ENCODE peak calls at places on chromosomes 16 and 17, in five cellular contexts. G is left ventricle myocardium inferior, C is fibroblast of the aortic adventitia, T is endodermal cell, P is cardiac fibroblast. J is an unnamed sample.

GRCh38 chr16:87897563-87898505 is 28.5 kb upstream of the SLC7A5 start:
- DNase-seq in G (no peak), C (no peak), T (no peak), P (no peak), J (no peak)

GRCh38 chr16:78529881-78530280 is 430.4 kb downstream of the WWOX start:
- DNase-seq in P (no peak), T (no peak), G (no peak), C (no peak), J (no peak)

GRCh38 chr17:70119545-70119944 is 44.5 kb downstream of the KCNJ16 start:
- DNase-seq in T (peak; percentile 57), P (no peak), G (no peak), C (peak; percentile 6), J (no peak)

GRCh38 chr16:9412362-9413311 is 321.2 kb downstream of the HAPSTR1 start:
- DNase-seq in C (no peak), P (no peak), T (no peak), G (no peak), J (no peak)

GRCh38 chr16:75580-76501 is 2.2 kb upstream of the MPG start:
- DNase-seq in C (peak; percentile 91), T (peak; percentile 90), P (peak; percentile 93), G (peak; percentile 88), J (peak; percentile 91)

GRCh38 chr17:1625053-1625452 is 3.6 kb downstream of the SLC43A2 start:
- DNase-seq in G (no peak), C (no peak), P (no peak), T (no peak), J (no peak)

GRCh38 chr16:12600116-12600515 is 203.6 kb downstream of the CPPED1 start:
- DNase-seq in G (no peak), T (peak; percentile 20), P (no peak), C (no peak), J (no peak)

GRCh38 chr16:79776243-79776884 is 175.8 kb upstream of the MAF start:
- DNase-seq in C (peak; percentile 8), G (peak; percentile 39), P (peak; percentile 48), T (peak; percentile 62), J (peak; percentile 91)

GRCh38 chr16:10616395-10616743 is 36.0 kb upstream of the EMP2 start:
- DNase-seq in G (no peak), T (no peak), P (no peak), C (no peak), J (no peak)

GRCh38 chr16:10617662-10618420 is 37.4 kb upstream of the EMP2 start:
- DNase-seq in P (no peak), C (no peak), T (no peak), G (no peak), J (no peak)

GRCh38 chr16:10614685-10615084 is 34.3 kb upstream of the EMP2 start:
- DNase-seq in P (no peak), T (no peak), C (no peak), G (no peak), J (no peak)

GRCh38 chr16:10618710-10619209 is 38.4 kb upstream of the EMP2 start:
- DNase-seq in C (peak; percentile 6), G (no peak), P (no peak), T (no peak), J (no peak)

DNA sequence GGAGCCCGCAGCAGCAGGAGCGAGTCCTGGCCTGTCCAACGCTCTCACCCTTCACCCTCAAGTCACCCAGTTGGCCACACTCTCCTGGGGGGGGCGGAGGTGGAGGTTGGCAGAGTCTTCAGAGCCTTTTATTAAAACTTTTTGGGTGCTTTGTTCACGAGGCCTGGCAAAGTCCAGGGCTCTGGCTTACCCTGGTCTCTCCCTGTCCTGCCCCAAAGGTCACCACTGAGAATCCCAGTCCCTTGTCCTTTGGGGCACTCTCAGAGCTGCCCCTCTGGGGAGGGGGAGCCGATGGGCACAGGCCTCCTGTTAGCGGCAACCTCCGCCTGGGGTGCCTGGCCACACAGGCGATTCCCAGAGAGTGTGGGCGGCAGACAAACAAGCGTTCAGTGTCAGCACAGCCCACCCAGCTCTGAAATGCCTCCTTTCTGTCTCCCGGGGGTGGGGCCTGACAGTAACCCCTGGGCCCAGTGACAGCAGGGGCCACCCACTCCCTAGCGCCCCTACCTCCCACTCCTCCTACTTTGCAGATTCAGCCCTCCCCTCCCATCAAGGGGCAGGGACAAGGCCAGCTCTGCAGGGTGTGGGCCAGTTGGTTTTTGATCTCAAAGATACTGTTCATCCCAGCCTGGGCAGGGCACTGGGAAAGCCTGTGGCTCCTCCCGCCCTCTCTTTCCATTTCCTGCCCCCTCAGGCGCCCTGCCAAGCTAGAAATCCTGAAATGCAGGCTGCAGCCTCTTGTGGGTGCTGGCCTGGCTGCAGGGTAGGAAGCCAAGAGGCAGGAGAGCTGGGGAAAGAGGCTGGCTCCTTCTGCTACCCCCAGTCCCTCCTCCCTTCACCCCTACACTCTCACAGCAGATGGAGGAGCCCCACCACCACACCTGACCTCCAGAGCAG is 36.6 kb upstream of the EMP2 start:
- DNase-seq in G (peak; percentile 74), P (peak; percentile 73), T (peak; percentile 83), C (peak; percentile 47), J (peak; percentile 29)
- TF ChIP-seq CTCF in G (peak; percentile 46), P (no peak), T (no peak), C (no peak), J (no peak)

GRCh38 chr17:48575673-48576478 is 2.3 kb downstream of the HOXB4 start:
- DNase-seq in G (no peak), P (no peak), T (peak; percentile 66), C (peak; percentile 70), J (no peak)
- H3K4me3 ChIP-seq in G (peak overlapping the region; percentile 62), P (no peak overlapping the region), T (no peak overlapping the region), C (peak overlapping the region; percentile 56), J (no peak overlapping the region)

GRCh38 chr16:2429037-2429770 is at the start of gene CCNF:
- DNase-seq in P (peak; percentile 97), C (peak; percentile 91), T (peak; percentile 100), G (peak; percentile 98), J (peak; percentile 99)

GRCh38 chr16:2432286-2432685 is 3.0 kb downstream of the CCNF start:
- DNase-seq in G (no peak), C (no peak), P (no peak), T (no peak), J (no peak)

GRCh38 chr16:2428051-2428786 is 1.0 kb upstream of the CCNF start:
- DNase-seq in T (peak; percentile 85), P (peak; percentile 32), G (no peak), C (peak; percentile 7), J (peak; percentile 29)

GRCh38 chr16:2428787-2429036 is 535 bp upstream of the CCNF start:
- DNase-seq in T (no peak), P (no peak), G (no peak), C (no peak), J (no peak)

GRCh38 chr16:2429771-2430663 is 770 bp downstream of the CCNF start:
- DNase-seq in P (peak; percentile 40), G (no peak), T (peak; percentile 56), C (peak; percentile 16), J (no peak)
- TF ChIP-seq CTCF in P (no peak), G (no peak), T (peak; percentile 26), C (no peak), J (peak; percentile 7)

DNA sequence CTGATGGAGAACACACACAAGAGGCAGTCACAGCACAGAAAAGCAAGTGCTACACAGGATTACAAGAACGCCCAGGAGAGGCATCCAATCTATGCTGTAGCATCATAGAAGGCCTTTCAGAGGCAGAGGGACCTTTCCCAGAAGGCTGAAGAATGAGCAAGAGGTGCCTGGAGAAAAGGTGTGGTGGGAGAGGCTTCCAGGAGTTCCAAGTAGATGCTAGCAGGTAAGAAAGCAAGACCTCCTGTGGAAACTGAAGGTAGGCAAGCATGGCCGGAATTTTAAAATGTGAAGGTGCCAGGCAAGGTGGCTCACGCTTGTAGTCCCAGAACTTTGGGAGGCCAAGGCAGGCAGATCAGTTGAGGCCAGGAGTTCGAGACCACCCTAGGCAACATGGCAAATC is 2.1 kb downstream of the ARHGAP17 start:
- DNase-seq in C (no peak), P (no peak), T (no peak), G (no peak), J (no peak)
- H3K4me3 ChIP-seq in C (peak overlapping the region; percentile 91), P (no peak overlapping the region), T (peak overlapping the region; percentile 87), G (peak overlapping the region; percentile 87), J (peak overlapping the region; percentile 89)

DNA sequence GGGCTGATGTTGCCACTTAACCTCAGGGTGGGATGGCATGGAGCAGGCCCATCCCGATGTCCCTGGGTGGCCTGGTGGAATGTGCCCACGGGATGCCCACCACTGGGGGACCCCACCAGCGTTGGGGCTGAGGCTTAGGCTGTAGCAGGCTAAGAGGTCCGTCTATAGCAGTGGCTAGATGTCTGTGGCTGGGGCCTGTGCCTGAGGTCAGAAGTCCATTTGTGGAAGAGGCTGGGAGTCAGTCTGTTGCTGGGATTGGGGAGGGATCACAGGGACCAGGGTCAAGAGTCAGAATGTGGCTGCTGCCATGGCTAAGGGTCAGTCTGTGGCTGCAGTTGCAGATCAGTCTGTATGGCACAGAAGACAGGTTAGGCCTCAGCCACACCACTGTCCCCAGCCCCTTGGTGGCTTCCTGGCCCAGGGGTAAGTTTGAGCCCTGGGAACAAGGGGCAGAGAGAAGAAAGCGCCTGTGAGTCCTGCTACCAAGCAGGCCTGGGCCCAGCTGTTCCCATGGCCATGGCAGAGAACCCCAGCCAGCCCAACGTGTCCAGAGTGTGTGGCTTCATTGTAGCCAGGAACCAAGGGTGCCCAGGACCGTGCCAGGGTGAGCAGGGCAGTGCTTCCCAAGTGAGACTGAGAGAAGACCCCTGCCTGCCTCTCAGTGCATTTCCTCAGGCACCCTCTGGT is 35.7 kb downstream of the RAI1 start:
- DNase-seq in C (no peak), T (no peak), P (no peak), G (no peak), J (no peak)
- TF ChIP-seq CTCF in C (no peak), T (no peak), P (no peak), G (no peak), J (no peak)

GRCh38 chr17:41710472-41711090 is 1.6 kb upstream of the GAST start:
- DNase-seq in G (no peak), T (no peak), C (peak; percentile 74), P (peak; percentile 68), J (peak; percentile 63)
- H3K4me3 ChIP-seq in G (no peak overlapping the region), T (no peak overlapping the region), C (no peak overlapping the region), P (no peak overlapping the region), J (no peak overlapping the region)

GRCh38 chr16:20621406-20621805 is 45.2 kb upstream of the ACSM2B start:
- DNase-seq in G (no peak), C (no peak), P (no peak), T (no peak), J (no peak)
- TF ChIP-seq CTCF in G (no peak), C (no peak), P (no peak), T (no peak), J (no peak)

DNA sequence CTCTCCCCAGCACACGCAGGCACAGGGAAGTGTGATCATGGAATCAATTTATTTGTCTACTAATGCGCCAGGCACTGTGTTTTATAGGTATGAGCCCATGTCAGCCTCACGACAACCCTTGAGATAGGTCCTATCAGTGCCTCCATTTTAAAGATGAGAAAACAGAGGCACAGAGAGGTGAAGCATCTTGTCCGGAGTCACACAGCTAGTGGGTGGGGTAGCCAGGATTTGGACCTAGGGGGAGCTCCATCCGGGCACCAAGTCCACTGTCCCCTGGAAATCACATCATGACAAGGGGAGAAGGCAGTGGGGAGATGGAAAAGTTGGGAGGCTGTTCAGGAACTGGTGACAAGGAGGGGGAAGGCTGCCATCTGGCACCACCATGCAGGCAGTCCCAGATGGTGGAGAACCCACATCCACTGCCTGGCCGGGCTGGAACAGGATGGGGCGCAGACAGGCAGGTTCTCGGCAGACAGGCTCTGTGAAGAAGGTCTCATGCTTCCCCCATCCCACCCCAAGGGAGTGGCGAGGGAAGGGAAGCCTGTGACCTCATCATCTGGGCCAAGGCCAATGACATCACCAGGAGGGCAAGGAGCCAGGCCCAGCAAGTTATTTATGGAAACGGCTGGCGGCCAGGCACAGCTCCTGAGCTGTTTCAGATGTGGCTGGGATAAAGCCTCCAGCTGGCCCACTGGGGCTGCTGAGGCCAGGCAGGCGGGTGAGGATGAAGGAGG is 126.0 kb upstream of the SDK2 start:
- DNase-seq in C (peak; percentile 70), T (no peak), P (peak; percentile 84), G (peak; percentile 88), J (peak; percentile 14)
- H3K4me3 ChIP-seq in C (no peak overlapping the region), T (no peak overlapping the region), P (no peak overlapping the region), G (no peak overlapping the region), J (no peak overlapping the region)

J was measured in foreskin fibroblast.